ENCODE peak calls at places on chromosomes 3 and 15, in six cellular contexts. N is thoracic aorta, R is right atrium auricular region, W is nephron progenitor cell, Y is lower lobe of right lung, S is endothelial cell. A is an unnamed sample.

GRCh38 chr15:95872366-95872771 is 458.1 kb upstream of the NR2F2 start:
- DNase-seq in N (no peak), R (no peak), W (no peak), Y (no peak), S (no peak), A (no peak)

GRCh38 chr3:123143669-123144411 is 57.9 kb upstream of the SEC22A start:
- DNase-seq in N (no peak), R (no peak), W (peak), Y (no peak), S (no peak), A (peak)

GRCh38 chr3:38545983-38546382 is 49.8 kb downstream of the EXOG start:
- DNase-seq in N (no peak), R (no peak), W (no peak), Y (no peak), S (no peak), A (peak)

GRCh38 chr3:46693897-46694235 is 387 bp upstream of the ALS2CL start:
- DNase-seq in N (no peak), R (no peak), W (no peak), Y (peak), S (no peak), A (peak)

GRCh38 chr15:100667405-100668320 is 65.3 kb downstream of the ASB7 start:
- DNase-seq in N (no peak), R (no peak), W (no peak), Y (no peak), S (no peak), A (no peak)

GRCh38 chr3:99938270-99938955 is 120.8 kb downstream of the CMSS1 start:
- DNase-seq in N (no peak), R (no peak), W (no peak), Y (no peak), S (no peak), A (no peak)

GRCh38 chr15:100049483-100049882 is 292.3 kb downstream of the ADAMTS17 start:
- DNase-seq in N (no peak), R (no peak), W (no peak), Y (no peak), S (no peak), A (no peak)

GRCh38 chr3:13548696-13549512 is at the start of gene FBLN2:
- DNase-seq in N (no peak), R (no peak), W (peak), Y (no peak), S (peak), A (peak)

GRCh38 chr3:180433172-180433571 is 168.8 kb upstream of the TTC14 start:
- DNase-seq in N (no peak), R (no peak), W (no peak), Y (no peak), S (no peak), A (no peak)

GRCh38 chr3:127712881-127713771 is 40.4 kb downstream of the ABTB1 start:
- DNase-seq in N (no peak), R (no peak), W (no peak), Y (no peak), S (no peak), A (peak)

GRCh38 chr3:54121404-54122045 is 827 bp upstream of the CACNA2D3 start:
- DNase-seq in N (no peak), R (no peak), W (no peak), Y (no peak), S (peak), A (no peak)

GRCh38 chr3:51682079-51682478 is 11.0 kb downstream of the TEX264 start:
- DNase-seq in N (no peak), R (no peak), W (peak), Y (no peak), S (peak), A (peak)

GRCh38 chr15:99703603-99704443 is 29.4 kb downstream of the LYSMD4 start:
- DNase-seq in N (no peak), R (no peak), W (no peak), Y (no peak), S (peak), A (no peak)

GRCh38 chr15:68429691-68430470 is 2.1 kb downstream of the ITGA11 start:
- DNase-seq in N (no peak), R (peak), W (no peak), Y (no peak), S (no peak), A (no peak)

GRCh38 chr15:71596672-71597071 is 213.7 kb upstream of the NR2E3 start:
- DNase-seq in N (no peak), R (peak), W (no peak), Y (peak), S (no peak), A (no peak)

GRCh38 chr3:134033315-134033996 is 3.7 kb upstream of the SLCO2A1 start:
- DNase-seq in N (no peak), R (peak), W (no peak), Y (no peak), S (no peak), A (no peak)

GRCh38 chr15:29668120-29668602 is 154.1 kb downstream of the TJP1 start:
- DNase-seq in N (no peak), R (peak), W (peak), Y (peak), S (peak), A (no peak)

GRCh38 chr15:52765779-52766178 is 24.4 kb downstream of the ONECUT1 start:
- DNase-seq in N (no peak), R (no peak), W (peak), Y (no peak), S (peak), A (no peak)

GRCh38 chr3:53114011-53114400 is 16.2 kb downstream of the RFT1 start:
- DNase-seq in N (peak), R (peak), W (peak), Y (peak), S (peak), A (peak)

GRCh38 chr3:127637546-127637945 is 8.6 kb downstream of the PODXL2 start:
- DNase-seq in N (no peak), R (no peak), W (no peak), Y (no peak), S (no peak), A (no peak)

GRCh38 chr15:74399511-74400312 is 32.3 kb upstream of the CYP11A1 start:
- DNase-seq in N (no peak), R (no peak), W (no peak), Y (no peak), S (no peak), A (peak)

GRCh38 chr3:107271787-107272387 is 105.4 kb upstream of the CCDC54 start:
- DNase-seq in N (no peak), R (no peak), W (no peak), Y (no peak), S (no peak), A (no peak)

GRCh38 chr15:39338251-39338650 is 242.6 kb upstream of the THBS1 start:
- DNase-seq in N (no peak), R (no peak), W (no peak), Y (no peak), S (no peak), A (no peak)

GRCh38 chr3:49625971-49626640 is 48.0 kb upstream of the APEH start:
- DNase-seq in N (no peak), R (no peak), W (no peak), Y (no peak), S (no peak), A (no peak)

GRCh38 chr3:43540625-43541024 is 81.2 kb downstream of the ANO10 start:
- DNase-seq in N (no peak), R (no peak), W (no peak), Y (no peak), S (no peak), A (no peak)

GRCh38 chr3:32113566-32113965 is 7.1 kb downstream of the GPD1L start:
- DNase-seq in N (no peak), R (no peak), W (no peak), Y (no peak), S (no peak), A (no peak)

GRCh38 chr3:151925876-151926275 is 52.4 kb downstream of the SUCNR1 start:
- DNase-seq in N (no peak), R (no peak), W (no peak), Y (no peak), S (no peak), A (no peak)

GRCh38 chr3:156674911-156675743 is 737 bp downstream of the TIPARP start:
- DNase-seq in N (peak), R (peak), W (peak), Y (peak), S (peak), A (peak)

GRCh38 chr3:124401841-124402240 is 328.4 kb upstream of the UMPS start:
- DNase-seq in N (no peak), R (no peak), W (no peak), Y (no peak), S (no peak), A (no peak)

GRCh38 chr15:90046846-90047481 is 45.8 kb downstream of the ZNF710 start:
- DNase-seq in N (no peak), R (no peak), W (no peak), Y (peak), S (no peak), A (no peak)

GRCh38 chr3:183984337-183984736 is 33.3 kb downstream of the ABCC5 start:
- DNase-seq in N (no peak), R (no peak), W (no peak), Y (no peak), S (no peak), A (no peak)

GRCh38 chr15:63351170-63351569 is 30.5 kb downstream of the CA12 start:
- DNase-seq in N (no peak), R (no peak), W (no peak), Y (no peak), S (no peak), A (no peak)

GRCh38 chr15:40372966-40373365 is 9.6 kb upstream of the KNSTRN start:
- DNase-seq in N (no peak), R (no peak), W (no peak), Y (no peak), S (no peak), A (no peak)

GRCh38 chr3:93931597-93932229 is 42.0 kb downstream of the PROS1 start:
- DNase-seq in N (no peak), R (no peak), W (no peak), Y (no peak), S (no peak), A (no peak)

GRCh38 chr3:9143180-9143579 is 106.3 kb downstream of the SRGAP3 start:
- DNase-seq in N (no peak), R (no peak), W (no peak), Y (no peak), S (no peak), A (no peak)

GRCh38 chr3:189863031-189863430 is 231.8 kb downstream of the TP63 start:
- DNase-seq in N (no peak), R (peak), W (no peak), Y (no peak), S (no peak), A (no peak)

GRCh38 chr15:38748710-38749109 is 184.1 kb upstream of the RASGRP1 start:
- DNase-seq in N (no peak), R (no peak), W (no peak), Y (no peak), S (no peak), A (no peak)

GRCh38 chr15:97129684-97130083 is 799.2 kb downstream of the NR2F2 start:
- DNase-seq in N (no peak), R (no peak), W (no peak), Y (no peak), S (no peak), A (no peak)

GRCh38 chr3:50275160-50275995 is 3.5 kb upstream of the LSMEM2 start:
- DNase-seq in N (no peak), R (no peak), W (peak), Y (no peak), S (no peak), A (no peak)

GRCh38 chr3:188205992-188206416 is 52.0 kb downstream of the LPP start:
- DNase-seq in N (no peak), R (peak), W (no peak), Y (no peak), S (peak), A (no peak)
- TF ChIP-seq CTCF in N (peak), R (no peak), W (no peak), Y (no peak), S (peak), A (no peak)

GRCh38 chr3:139588450-139588849 is 48.9 kb upstream of the RBP1 start:
- DNase-seq in N (no peak), R (no peak), W (no peak), Y (no peak), S (peak), A (no peak)
- TF ChIP-seq CTCF in N (no peak), R (no peak), W (no peak), Y (no peak), S (no peak), A (no peak)

GRCh38 chr3:117586161-117586560 is 876.6 kb downstream of the TUSC7 start:
- DNase-seq in N (no peak), R (no peak), W (no peak), Y (no peak), S (no peak), A (no peak)

GRCh38 chr3:117587416-117587815 is 877.8 kb downstream of the TUSC7 start:
- DNase-seq in N (no peak), R (no peak), W (no peak), Y (no peak), S (no peak), A (no peak)

GRCh38 chr3:117589454-117589853 is 879.9 kb downstream of the TUSC7 start:
- DNase-seq in N (no peak), R (no peak), W (no peak), Y (no peak), S (no peak), A (no peak)
- TF ChIP-seq CTCF in N (no peak), R (no peak), W (no peak), Y (no peak), S (no peak), A (no peak)

DNA sequence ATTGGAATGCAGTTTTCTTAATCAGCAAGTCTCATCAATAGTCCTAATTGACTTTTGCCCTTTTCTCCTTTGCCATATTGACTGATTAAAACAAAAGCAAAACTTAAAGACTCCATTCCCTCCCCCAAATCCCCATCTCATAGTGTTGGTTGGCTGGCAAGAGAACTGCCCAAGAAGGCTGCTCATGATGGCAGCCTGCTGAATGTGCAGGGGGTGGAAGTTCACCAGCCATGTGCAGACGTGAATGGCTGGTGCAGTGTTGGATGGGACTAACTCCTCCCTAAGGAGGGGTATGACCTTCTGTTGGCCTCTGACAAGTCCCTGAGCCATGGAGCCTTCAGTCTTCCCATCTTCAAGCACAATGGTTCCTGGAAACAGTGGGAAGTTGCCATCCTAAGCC is 7.0 kb downstream of the SMAD3 start:
- DNase-seq in N (no peak), R (no peak), W (no peak), Y (no peak), S (no peak), A (no peak)
- TF ChIP-seq CTCF in N (no peak), R (no peak), W (no peak), Y (no peak), S (no peak), A (no peak)

GRCh38 chr15:56608140-56608778 is 125.0 kb downstream of the ZNF280D start:
- DNase-seq in N (no peak), R (no peak), W (no peak), Y (no peak), S (no peak), A (no peak)
- TF ChIP-seq CTCF in N (no peak), R (no peak), W (no peak), Y (no peak), S (no peak), A (no peak)

GRCh38 chr3:28089527-28089897 is 151.9 kb upstream of the CMC1 start:
- DNase-seq in N (no peak), R (no peak), W (no peak), Y (no peak), S (no peak), A (no peak)
- TF ChIP-seq CTCF in N (no peak), R (no peak), W (no peak), Y (no peak), S (no peak), A (no peak)

DNA sequence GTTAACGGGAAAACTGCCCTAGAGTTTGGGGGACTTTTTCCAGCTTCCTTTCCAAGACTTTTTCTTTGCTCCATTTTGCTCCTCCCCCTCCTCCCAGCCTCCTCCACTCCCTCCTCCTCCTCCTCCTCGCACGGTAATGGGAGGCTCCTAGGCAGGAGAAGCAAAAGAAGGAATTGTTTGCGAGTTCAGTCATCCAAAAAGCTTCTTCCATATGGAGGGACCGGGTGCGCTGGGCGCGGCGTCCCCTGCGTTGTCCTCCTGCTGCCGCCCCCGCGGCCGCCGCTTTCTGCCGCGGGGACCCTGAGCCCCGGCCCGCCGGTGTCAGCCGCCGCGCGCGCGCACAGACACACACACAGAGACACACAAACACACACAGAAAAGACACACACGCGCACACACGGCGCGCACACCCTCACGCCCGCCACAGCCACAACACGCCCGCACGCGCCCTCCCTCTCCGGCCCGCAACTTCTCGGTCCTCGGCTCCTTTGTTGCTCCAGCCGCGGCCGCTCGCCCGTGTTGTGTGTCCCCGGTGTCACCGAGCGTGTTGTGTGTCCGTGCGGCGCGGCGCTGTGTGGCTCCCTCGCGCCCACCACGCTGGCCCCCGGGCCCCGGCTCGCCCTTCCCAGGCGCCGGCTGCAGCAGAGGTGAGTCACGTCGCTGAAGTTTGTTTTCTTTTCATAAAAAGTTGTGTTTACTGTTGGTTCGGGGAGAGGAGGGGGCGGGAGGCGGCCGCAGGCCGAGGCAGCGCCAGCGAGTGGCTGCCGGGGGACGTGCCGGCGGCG is at the start of gene BOC:
- DNase-seq in N (no peak), R (no peak), W (peak), Y (peak), S (peak), A (no peak)
- TF ChIP-seq CTCF in N (no peak), R (no peak), W (no peak), Y (no peak), S (no peak), A (no peak)

GRCh38 chr3:41102053-41102556 is 97.2 kb upstream of the CTNNB1 start:
- DNase-seq in N (no peak), R (no peak), W (no peak), Y (no peak), S (no peak), A (no peak)
- TF ChIP-seq CTCF in N (no peak), R (no peak), W (no peak), Y (no peak), S (no peak), A (no peak)

GRCh38 chr3:5187920-5188418 is 462 bp downstream of the EDEM1 start:
- DNase-seq in N (no peak), R (no peak), W (peak), Y (peak), S (peak), A (peak)

GRCh38 chr3:5186854-5187151 is 704 bp upstream of the EDEM1 start:
- DNase-seq in N (no peak), R (no peak), W (no peak), Y (no peak), S (no peak), A (no peak)

GRCh38 chr3:5187152-5187919 is at the start of gene EDEM1:
- DNase-seq in N (peak), R (peak), W (peak), Y (peak), S (peak), A (peak)

GRCh38 chr3:5190147-5190791 is 2.8 kb downstream of the EDEM1 start:
- DNase-seq in N (no peak), R (no peak), W (no peak), Y (no peak), S (no peak), A (no peak)

GRCh38 chr3:5188419-5189405 is 1.2 kb downstream of the EDEM1 start:
- DNase-seq in N (no peak), R (no peak), W (peak), Y (peak), S (peak), A (peak)
- TF ChIP-seq CTCF in N (no peak), R (no peak), W (no peak), Y (no peak), S (no peak), A (no peak)